ENCODE peak calls at places on chromosomes 1 and 21, in seven cellular contexts. W is colonic mucosa; V is HFFc6; C is GM12864; S is choroid plexus epithelial cell; Q is CD4-positive, alpha-beta T cell; N is endothelial cell. R is an unnamed sample.

GRCh38 chr1:224774378-224774777 is 155.1 kb upstream of the DNAH14 start:
- DNase-seq in N (no peak), W (no peak), Q (no peak), V (no peak), S (no peak), C (no peak), R (no peak)

GRCh38 chr1:6888870-6889269 is 103.6 kb downstream of the CAMTA1 start:
- DNase-seq in V (no peak), W (no peak), S (no peak), C (no peak), Q (no peak), N (no peak), R (no peak)

GRCh38 chr1:39590546-39590945 is 14.0 kb upstream of the PABPC4 start:
- DNase-seq in W (no peak), Q (no peak), C (no peak), S (peak), N (no peak), V (peak), R (no peak)

GRCh38 chr21:16376673-16377072 is 646.9 kb downstream of the USP25 start:
- DNase-seq in V (no peak), C (no peak), S (no peak), Q (no peak), W (no peak), N (no peak), R (no peak)

GRCh38 chr1:228374711-228375577 is 31.7 kb downstream of the TRIM11 start:
- DNase-seq in W (peak), C (no peak), S (peak), N (no peak), V (peak), Q (peak), R (no peak)

GRCh38 chr1:114549137-114549536 is 32.3 kb downstream of the BCAS2 start:
- DNase-seq in N (no peak), Q (no peak), V (no peak), S (peak), W (no peak), C (no peak), R (no peak)

GRCh38 chr1:24409535-24409934 is 4.0 kb downstream of the STPG1 start:
- DNase-seq in S (peak), V (peak), N (no peak), W (no peak), Q (no peak), C (no peak), R (no peak)

GRCh38 chr1:154961497-154962237 is at the start of gene PYGO2:
- DNase-seq in Q (peak), N (peak), V (peak), C (no peak), W (peak), S (peak), R (peak)

GRCh38 chr1:70436617-70437236 is 25.7 kb downstream of the CTH start:
- DNase-seq in S (peak), C (no peak), V (peak), W (no peak), N (no peak), Q (no peak), R (no peak)

GRCh38 chr1:109040627-109041613 is 982 bp downstream of the WDR47 start:
- DNase-seq in Q (no peak), V (no peak), S (peak), N (peak), W (peak), C (no peak), R (peak)

GRCh38 chr1:207313131-207313530 is 8.3 kb upstream of the CD55 start:
- DNase-seq in S (no peak), C (no peak), N (no peak), V (no peak), Q (no peak), W (no peak), R (no peak)

GRCh38 chr1:117059334-117059677 is 820 bp upstream of the TTF2 start:
- DNase-seq in V (no peak), C (peak), S (no peak), Q (peak), N (peak), W (peak), R (peak)

GRCh38 chr21:19922122-19922521 is 1076.1 kb upstream of the NCAM2 start:
- DNase-seq in V (no peak), Q (no peak), N (no peak), C (no peak), S (no peak), W (no peak), R (no peak)

GRCh38 chr21:33313183-33313582 is 11.6 kb upstream of the IFNAR1 start:
- DNase-seq in N (no peak), S (no peak), V (no peak), C (no peak), Q (no peak), W (no peak), R (no peak)

GRCh38 chr21:33313611-33314010 is 11.2 kb upstream of the IFNAR1 start:
- DNase-seq in N (no peak), Q (no peak), C (no peak), S (no peak), V (no peak), W (no peak), R (no peak)

GRCh38 chr21:33318087-33318486 is 6.7 kb upstream of the IFNAR1 start:
- DNase-seq in C (no peak), Q (no peak), V (no peak), S (no peak), N (no peak), W (no peak), R (no peak)

GRCh38 chr21:33317226-33317625 is 7.5 kb upstream of the IFNAR1 start:
- DNase-seq in V (no peak), S (peak), N (no peak), C (no peak), Q (no peak), W (no peak), R (no peak)

GRCh38 chr21:33314096-33314495 is 10.7 kb upstream of the IFNAR1 start:
- DNase-seq in W (no peak), C (no peak), Q (no peak), S (peak), N (no peak), V (no peak), R (no peak)
- TF ChIP-seq CTCF in W (no peak), C (no peak), Q (no peak), S (no peak), N (no peak), V (no peak), R (no peak)

DNA sequence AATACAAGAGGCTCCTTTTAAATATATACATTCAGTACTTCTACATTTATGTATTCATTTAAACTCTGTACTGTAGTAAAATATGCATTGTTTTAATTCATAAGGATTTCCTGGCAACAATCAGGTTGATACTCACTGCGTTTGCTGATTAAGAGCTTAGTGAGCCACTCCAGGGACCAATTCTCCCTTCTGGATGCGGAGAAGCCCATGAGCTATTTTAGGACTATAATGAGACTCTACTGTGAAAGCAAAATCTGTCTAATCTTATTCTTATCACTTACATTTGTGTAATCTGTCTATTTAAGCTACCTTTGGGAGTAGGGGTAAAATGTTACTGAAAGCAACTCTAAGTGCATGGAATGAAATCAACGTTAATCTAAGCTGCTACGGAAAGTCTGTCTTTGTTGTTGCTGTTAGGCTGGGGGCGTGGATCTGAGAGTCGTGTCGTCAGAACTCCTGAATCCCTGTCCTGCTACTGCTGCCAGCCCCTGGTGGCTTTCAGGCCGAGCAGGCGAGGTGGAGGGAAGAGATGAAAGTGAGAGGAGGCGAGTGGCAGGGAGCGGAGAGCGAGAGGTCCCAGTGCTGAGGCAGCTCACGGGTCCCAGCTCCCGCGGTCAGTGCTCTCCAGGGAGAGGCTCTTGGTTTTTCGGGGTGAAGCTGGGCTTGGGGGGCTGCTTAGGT is 53.7 kb downstream of the COQ8A start:
- DNase-seq in S (no peak), C (no peak), V (no peak), Q (no peak), N (no peak), W (no peak), R (no peak)
- TF ChIP-seq CTCF in S (no peak), C (no peak), V (no peak), Q (no peak), N (no peak), W (no peak), R (no peak)

GRCh38 chr1:231203259-231204057 is 37.6 kb upstream of the GNPAT start:
- DNase-seq in W (no peak), S (no peak), N (no peak), V (no peak), Q (no peak), C (no peak), R (no peak)

GRCh38 chr1:231210126-231210525 is 30.9 kb upstream of the GNPAT start:
- DNase-seq in Q (no peak), V (no peak), W (no peak), N (no peak), S (no peak), C (no peak), R (no peak)

GRCh38 chr1:231209531-231209930 is 31.5 kb upstream of the GNPAT start:
- DNase-seq in V (no peak), Q (no peak), W (no peak), C (no peak), S (no peak), N (no peak), R (no peak)

GRCh38 chr1:231208980-231209379 is 32.0 kb upstream of the GNPAT start:
- DNase-seq in S (no peak), W (no peak), V (no peak), N (no peak), Q (no peak), C (no peak), R (no peak)

GRCh38 chr1:231206856-231207255 is 34.2 kb upstream of the GNPAT start:
- DNase-seq in S (peak), C (no peak), N (no peak), Q (no peak), W (no peak), V (no peak), R (no peak)
- TF ChIP-seq CTCF in S (peak), C (no peak), N (no peak), Q (no peak), W (no peak), V (no peak), R (no peak)

GRCh38 chr1:209593747-209594146 is 10.2 kb downstream of the CAMK1G start:
- DNase-seq in W (no peak), N (no peak), V (no peak), S (no peak), Q (no peak), C (no peak), R (no peak)

GRCh38 chr1:209587778-209588177 is 4.3 kb downstream of the CAMK1G start:
- DNase-seq in W (no peak), Q (no peak), V (peak), C (no peak), S (no peak), N (no peak), R (no peak)

GRCh38 chr1:209589863-209590262 is 6.3 kb downstream of the CAMK1G start:
- DNase-seq in S (no peak), Q (no peak), N (no peak), W (no peak), V (no peak), C (no peak), R (no peak)

GRCh38 chr1:209589440-209589839 is 5.9 kb downstream of the CAMK1G start:
- DNase-seq in S (no peak), N (no peak), Q (no peak), C (no peak), V (peak), W (no peak), R (no peak)

DNA sequence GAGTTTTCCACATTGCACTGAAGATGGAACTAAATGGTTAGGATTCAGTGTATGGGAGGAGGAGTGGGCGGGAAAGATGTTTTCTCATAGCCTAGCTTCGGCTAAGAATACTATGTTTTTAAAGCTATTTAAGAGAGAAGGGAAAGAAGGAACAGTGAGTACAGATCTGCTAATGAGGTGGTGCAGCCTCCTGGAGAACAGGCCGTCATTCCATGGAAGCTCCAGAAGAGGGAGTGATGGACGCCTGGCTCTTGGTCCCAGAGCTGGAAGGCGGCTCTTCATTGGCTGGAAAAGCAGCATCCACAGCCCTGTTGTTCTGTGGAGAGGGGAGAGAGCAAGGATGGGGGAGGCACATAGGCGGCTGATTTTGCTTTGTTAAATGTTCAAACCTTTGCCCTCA is 6.9 kb downstream of the CAMK1G start:
- DNase-seq in W (no peak), C (no peak), N (peak), S (peak), Q (no peak), V (peak), R (no peak)
- TF ChIP-seq CTCF in W (no peak), C (no peak), N (no peak), S (peak), Q (no peak), V (peak), R (no peak)

GRCh38 chr1:165871311-165872067 is 44.1 kb downstream of the UCK2 start:
- DNase-seq in Q (peak), V (no peak), S (peak), N (peak), W (peak), C (peak), R (peak)
- TF ChIP-seq CTCF in Q (peak), V (peak), S (peak), N (peak), W (peak), C (peak), R (peak)